ENCODE peak calls at places on chromosomes 11 and 22, in seven cellular contexts. K is HCT116, F is SK-N-SH, B is HepG2, V is GM12878, E is H1, Q is K562. P is an unnamed sample.

GRCh38 chr22:35617137-35617755 is at the start of gene MB:
- DNase-seq in K (no peak), F (no peak), B (no peak), V (no peak), E (no peak), Q (no peak), P (no peak)

GRCh38 chr11:33268945-33269567 is 11.9 kb downstream of the HIPK3 start:
- DNase-seq in K (no peak), F (no peak), B (no peak), V (no peak), E (no peak), Q (no peak), P (peak; percentile 40)

GRCh38 chr11:19929655-19930054 is 217.0 kb downstream of the NAV2 start:
- DNase-seq in K (no peak), F (no peak), B (no peak), V (no peak), E (no peak), Q (no peak), P (no peak)

GRCh38 chr11:45282070-45282469 is 4.1 kb downstream of the SYT13 start:
- DNase-seq in K (no peak), F (no peak), B (no peak), V (no peak), E (no peak), Q (no peak), P (no peak)

GRCh38 chr11:10414659-10415058 is 40.4 kb upstream of the AMPD3 start:
- DNase-seq in K (no peak), F (no peak), B (no peak), V (no peak), E (no peak), Q (no peak), P (no peak)

GRCh38 chr11:75918295-75918694 is 103.3 kb downstream of the UVRAG start:
- DNase-seq in K (no peak), F (no peak), B (no peak), V (no peak), E (no peak), Q (no peak), P (no peak)

GRCh38 chr11:84714316-84714780 is 912.8 kb downstream of the DLG2 start:
- DNase-seq in K (peak; percentile 12), F (peak; percentile 26), B (peak; percentile 58), V (no peak), E (no peak), Q (peak; percentile 16), P (peak; percentile 57)

GRCh38 chr11:119773016-119773415 is 44.0 kb upstream of the NECTIN1 start:
- DNase-seq in K (no peak), F (peak; percentile 67), B (no peak), V (no peak), E (no peak), Q (no peak), P (peak; percentile 18)

GRCh38 chr11:20707876-20708275 is 38.5 kb downstream of the NELL1 start:
- DNase-seq in K (no peak), F (no peak), B (no peak), V (no peak), E (no peak), Q (no peak), P (no peak)

GRCh38 chr11:79437274-79437980 is 3.4 kb downstream of the TENM4 start:
- DNase-seq in K (no peak), F (peak; percentile 89), B (no peak), V (no peak), E (no peak), Q (no peak), P (no peak)

GRCh38 chr11:108223449-108224149 is 732 bp downstream of the ATM start:
- DNase-seq in K (no peak), F (no peak), B (no peak), V (no peak), E (no peak), Q (peak; percentile 56), P (no peak)

GRCh38 chr11:102869354-102869753 is 5.4 kb downstream of the MMP12 start:
- DNase-seq in K (no peak), F (no peak), B (no peak), V (no peak), E (no peak), Q (no peak), P (no peak)

GRCh38 chr11:130729678-130730300 is 186.5 kb downstream of the SNX19 start:
- DNase-seq in K (no peak), F (no peak), B (no peak), V (no peak), E (no peak), Q (no peak), P (no peak)

GRCh38 chr11:36002196-36002595 is 58.3 kb downstream of the LDLRAD3 start:
- DNase-seq in K (no peak), F (no peak), B (no peak), V (no peak), E (peak; percentile 9), Q (no peak), P (no peak)

GRCh38 chr11:87355614-87356013 is 317.9 kb downstream of the TMEM135 start:
- DNase-seq in K (no peak), F (no peak), B (no peak), V (no peak), E (no peak), Q (no peak), P (no peak)

GRCh38 chr11:94563176-94563847 is 3.9 kb upstream of the PIWIL4 start:
- DNase-seq in K (no peak), F (no peak), B (no peak), V (no peak), E (no peak), Q (no peak), P (peak; percentile 48)

GRCh38 chr22:38203855-38204497 is 2.2 kb downstream of the MAFF start:
- DNase-seq in K (no peak), F (no peak), B (no peak), V (no peak), E (no peak), Q (no peak), P (no peak)

GRCh38 chr11:75562836-75563484 is 907 bp downstream of the SERPINH1 start:
- DNase-seq in K (no peak), F (peak; percentile 64), B (no peak), V (no peak), E (no peak), Q (peak; percentile 63), P (peak; percentile 67)

GRCh38 chr11:78030429-78031325 is 7.6 kb upstream of the KCTD14 start:
- DNase-seq in K (no peak), F (peak; percentile 91), B (peak; percentile 55), V (no peak), E (no peak), Q (no peak), P (peak; percentile 30)

GRCh38 chr11:130478204-130478701 is 29.8 kb downstream of the ADAMTS15 start:
- DNase-seq in K (no peak), F (peak; percentile 55), B (no peak), V (no peak), E (no peak), Q (no peak), P (no peak)

GRCh38 chr11:43447124-43447523 is 88.4 kb downstream of the TTC17 start:
- DNase-seq in K (no peak), F (no peak), B (no peak), V (no peak), E (no peak), Q (no peak), P (no peak)

GRCh38 chr11:1929621-1930447 is 10.3 kb downstream of the TNNT3 start:
- DNase-seq in K (no peak), F (no peak), B (no peak), V (no peak), E (no peak), Q (no peak), P (no peak)

GRCh38 chr11:91163619-91164451 is 941.0 kb upstream of the CHORDC1 start:
- DNase-seq in K (no peak), F (peak; percentile 28), B (peak; percentile 2), V (no peak), E (no peak), Q (no peak), P (peak; percentile 21)

GRCh38 chr22:42074153-42074750 is at the start of gene PHETA2:
- DNase-seq in K (no peak), F (peak; percentile 65), B (no peak), V (no peak), E (no peak), Q (no peak), P (no peak)

DNA sequence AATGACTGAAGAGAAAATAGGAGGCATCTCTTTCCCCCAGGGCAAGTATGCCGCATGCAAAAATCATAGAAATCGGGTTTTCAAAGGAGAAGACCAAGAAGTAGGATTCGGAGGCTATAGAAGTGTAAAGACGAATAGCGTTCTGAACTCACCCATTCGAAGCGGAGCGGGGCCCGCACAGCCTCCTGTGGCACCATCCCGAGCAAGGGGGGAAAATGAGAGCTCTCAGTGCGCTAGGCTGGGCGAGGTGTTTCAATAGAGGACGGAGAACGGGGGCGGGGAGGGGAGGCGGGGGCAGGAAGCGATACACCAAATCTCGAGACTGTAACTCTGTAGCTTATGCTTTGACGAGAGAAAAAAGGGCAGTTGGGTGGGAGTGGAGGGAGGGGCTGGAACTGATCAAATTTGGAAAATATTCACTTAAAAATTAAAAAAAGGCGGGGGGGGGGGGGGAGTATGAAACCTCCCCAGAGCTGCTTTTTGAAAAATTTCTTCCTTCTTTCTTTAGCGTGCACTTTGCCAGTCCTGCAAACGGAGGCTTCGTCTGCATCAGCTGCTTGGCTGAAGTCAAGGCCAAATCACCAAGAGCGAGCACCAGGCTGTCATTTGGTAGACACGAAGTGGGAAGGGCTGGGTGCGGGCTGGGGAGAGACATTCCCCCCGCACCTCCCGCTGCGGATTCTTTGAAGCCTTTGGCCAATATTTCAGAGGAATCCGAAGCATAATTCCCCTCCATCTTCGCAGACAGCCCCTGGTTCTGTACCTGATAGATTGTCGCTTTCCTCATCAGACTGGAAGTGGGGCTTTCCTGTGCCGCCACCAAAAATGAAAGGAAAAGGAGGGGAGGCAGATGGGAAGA is 15.6 kb downstream of the BLID start:
- DNase-seq in K (no peak), F (peak; percentile 36), B (no peak), V (no peak), E (no peak), Q (no peak), P (no peak)
- TF ChIP-seq JUND in K (no peak), F (peak; percentile 3), B (no peak), V (no peak), E (no peak), Q (no peak), P (no peak)

GRCh38 chr11:7421136-7421535 is 64.2 kb upstream of the OLFML1 start:
- DNase-seq in K (no peak), F (no peak), B (no peak), V (no peak), E (no peak), Q (no peak), P (no peak)
- TF ChIP-seq JUND in K (no peak), F (no peak), B (no peak), V (no peak), E (no peak), Q (no peak), P (no peak)

DNA sequence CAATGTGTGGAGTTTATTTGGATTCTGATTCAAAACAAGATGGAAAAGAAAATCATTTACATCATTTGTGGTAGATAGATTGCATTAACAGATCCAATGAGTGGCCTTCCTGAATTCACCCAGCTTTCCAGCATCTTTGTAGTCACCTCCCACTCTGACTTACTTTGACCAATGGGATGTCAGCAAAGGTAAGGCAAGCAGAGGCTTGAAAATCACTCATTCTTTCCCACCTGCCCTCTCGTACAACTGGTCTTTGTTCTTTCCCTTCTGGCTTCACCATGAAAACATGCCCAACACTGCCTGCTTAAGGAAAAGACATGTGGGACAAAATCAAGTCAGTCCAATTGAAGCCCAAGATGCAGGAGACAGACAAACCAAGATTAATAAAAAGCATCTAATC is 202.1 kb downstream of the TTC28 start:
- DNase-seq in K (no peak), F (no peak), B (no peak), V (no peak), E (no peak), Q (no peak), P (no peak)
- TF ChIP-seq JUND in K (no peak), F (no peak), B (no peak), V (no peak), E (no peak), Q (no peak), P (no peak)

GRCh38 chr11:57883630-57884029 is 122.0 kb downstream of the CTNND1 start:
- DNase-seq in K (no peak), F (no peak), B (no peak), V (no peak), E (no peak), Q (no peak), P (no peak)
- TF ChIP-seq JUND in K (no peak), F (no peak), B (no peak), V (no peak), E (no peak), Q (no peak), P (no peak)

P was measured in T47D.